ENCODE peak calls at places on chromosomes 16 and 17, in eight cellular contexts. T is neural progenitor cell, O is GM23248, A is hepatocyte, Z is OCI-LY7, R is MM.1S, D is GM23338, Q is HCT116. L is an unnamed sample.

GRCh38 chr16:17304124-17304813 is 166.5 kb downstream of the XYLT1 start:
- DNase-seq in A (peak), Z (no peak), Q (peak), T (no peak), O (no peak), R (no peak), D (no peak), L (peak)

GRCh38 chr17:83058478-83059167 is 20.8 kb upstream of the METRNL start:
- DNase-seq in R (no peak), A (no peak), T (peak), Q (no peak), O (no peak), D (no peak), Z (no peak), L (no peak)

GRCh38 chr17:42362245-42362961 is 25.8 kb downstream of the STAT3 start:
- DNase-seq in R (no peak), Q (no peak), A (no peak), D (no peak), Z (no peak), T (no peak), O (no peak), L (no peak)

GRCh38 chr16:72092832-72093447 is 480 bp downstream of the TXNL4B start:
- DNase-seq in D (peak), O (peak), Q (no peak), A (peak), T (peak), Z (no peak), R (peak), L (peak)

GRCh38 chr17:27603446-27603820 is 27.6 kb upstream of the LGALS9 start:
- DNase-seq in Q (no peak), D (no peak), T (no peak), R (no peak), A (no peak), Z (no peak), O (no peak), L (no peak)

GRCh38 chr17:30380106-30380420 is 1.3 kb downstream of the CPD start:
- DNase-seq in Q (no peak), A (no peak), D (no peak), O (peak), T (peak), R (no peak), Z (peak), L (peak)

GRCh38 chr17:14201595-14201994 is 35.1 kb downstream of the CDRT15 start:
- DNase-seq in O (no peak), D (peak), R (no peak), T (no peak), Z (no peak), A (no peak), Q (no peak), L (no peak)

GRCh38 chr16:11181889-11182279 is 74.1 kb downstream of the SOCS1 start:
- DNase-seq in Q (no peak), R (no peak), O (no peak), Z (no peak), T (no peak), D (no peak), A (no peak), L (no peak)

GRCh38 chr17:76816590-76817135 is 51.5 kb upstream of the MGAT5B start:
- DNase-seq in O (peak), Q (peak), A (peak), Z (peak), D (peak), R (peak), T (peak), L (peak)

GRCh38 chr17:52106638-52107261 is 51.8 kb downstream of the CA10 start:
- DNase-seq in Q (peak), Z (peak), R (peak), O (peak), T (peak), A (peak), D (peak), L (peak)

GRCh38 chr17:12773153-12773552 is 16.1 kb upstream of the ARHGAP44 start:
- DNase-seq in A (no peak), T (no peak), Z (no peak), O (no peak), D (no peak), Q (no peak), R (no peak), L (no peak)

GRCh38 chr17:18038149-18038850 is 668 bp downstream of the ATPAF2 start:
- DNase-seq in A (no peak), Z (peak), O (peak), R (peak), Q (no peak), D (no peak), T (no peak), L (no peak)

GRCh38 chr16:679808-680624 is at the start of gene STUB1:
- DNase-seq in Z (peak), R (peak), O (peak), T (peak), D (peak), Q (peak), A (peak), L (peak)

GRCh38 chr16:21159281-21159951 is 942 bp downstream of the LDAF1 start:
- DNase-seq in Z (peak), A (peak), Q (no peak), R (no peak), T (peak), D (peak), O (peak), L (peak)

GRCh38 chr16:5604770-5605169 is 507.2 kb upstream of the EEF2KMT start:
- DNase-seq in Z (peak), O (no peak), T (peak), D (peak), Q (peak), R (peak), A (peak), L (peak)

GRCh38 chr17:75001915-75002843 is 10.3 kb upstream of the MRPL58 start:
- DNase-seq in A (no peak), D (no peak), Z (no peak), O (no peak), T (no peak), Q (no peak), R (no peak), L (no peak)
- TF ChIP-seq EZH2phosphoT487 in A (no peak), D (no peak), Z (no peak), O (no peak), T (no peak), Q (no peak), R (no peak), L (no peak)

GRCh38 chr17:78173025-78173715 is 4.8 kb downstream of the SYNGR2 start:
- DNase-seq in R (peak), T (no peak), Q (no peak), D (no peak), O (no peak), A (no peak), Z (no peak), L (no peak)

GRCh38 chr17:78174332-78174869 is 6.0 kb downstream of the SYNGR2 start:
- DNase-seq in R (peak), A (no peak), D (no peak), Q (no peak), Z (no peak), T (no peak), O (no peak), L (peak)

GRCh38 chr17:78175643-78175981 is 7.2 kb downstream of the SYNGR2 start:
- DNase-seq in A (no peak), Q (no peak), Z (no peak), O (no peak), R (no peak), D (no peak), T (no peak), L (no peak)

GRCh38 chr17:78176548-78177025 is 8.2 kb downstream of the SYNGR2 start:
- DNase-seq in O (peak), D (peak), Z (peak), A (peak), T (peak), Q (no peak), R (peak), L (peak)

GRCh38 chr17:78174870-78175642 is 6.7 kb downstream of the SYNGR2 start:
- DNase-seq in D (peak), T (peak), O (no peak), A (no peak), Z (peak), R (no peak), Q (no peak), L (no peak)
- H3K4me2 ChIP-seq in D (no peak), T (no peak), O (no peak), A (no peak), Z (no peak), R (peak), Q (no peak), L (no peak)

GRCh38 chr17:58001461-58002124 is 5.5 kb downstream of the SRSF1 start:
- DNase-seq in Z (no peak), R (no peak), Q (no peak), D (no peak), A (no peak), O (no peak), T (no peak), L (no peak)

GRCh38 chr17:57998234-57998746 is 8.8 kb downstream of the SRSF1 start:
- DNase-seq in D (no peak), T (no peak), Q (no peak), O (no peak), R (no peak), A (no peak), Z (no peak), L (no peak)

GRCh38 chr17:57997085-57997809 is 9.2 kb upstream of the VEZF1 start:
- DNase-seq in Z (no peak), R (no peak), A (no peak), Q (no peak), T (no peak), D (no peak), O (no peak), L (no peak)

GRCh38 chr17:57999010-57999495 is 8.0 kb downstream of the SRSF1 start:
- DNase-seq in Q (no peak), A (no peak), R (no peak), O (no peak), T (no peak), Z (no peak), D (no peak), L (no peak)

DNA sequence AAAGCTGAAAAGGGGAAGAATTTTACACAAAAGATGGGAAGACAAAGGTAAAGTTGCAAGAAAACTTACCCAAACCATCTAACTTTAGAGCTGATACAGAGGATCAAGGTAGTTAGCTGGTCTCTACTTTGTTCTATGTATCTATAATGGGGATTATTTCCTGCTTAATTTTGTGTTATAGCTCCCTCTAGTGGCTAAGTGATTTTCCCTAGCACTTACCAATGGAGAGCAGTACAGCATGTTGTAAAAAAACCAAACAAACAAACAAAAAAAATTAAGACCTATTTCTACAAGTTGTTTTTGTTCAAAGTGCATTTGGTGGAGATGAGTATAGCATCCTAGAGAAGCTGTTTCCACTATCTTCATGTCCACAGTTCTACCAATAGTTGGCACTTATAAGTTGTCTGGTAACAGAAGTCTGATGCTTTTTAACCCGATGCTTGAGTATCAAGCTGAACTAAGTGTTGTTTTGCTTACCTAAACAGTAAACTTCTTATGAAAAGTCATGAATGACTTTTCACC is 7.5 kb downstream of the SRSF1 start:
- DNase-seq in A (peak), T (peak), D (peak), O (peak), Q (peak), Z (peak), R (peak), L (peak)
- TF ChIP-seq EZH2phosphoT487 in A (no peak), T (no peak), D (no peak), O (no peak), Q (no peak), Z (no peak), R (no peak), L (no peak)

DNA sequence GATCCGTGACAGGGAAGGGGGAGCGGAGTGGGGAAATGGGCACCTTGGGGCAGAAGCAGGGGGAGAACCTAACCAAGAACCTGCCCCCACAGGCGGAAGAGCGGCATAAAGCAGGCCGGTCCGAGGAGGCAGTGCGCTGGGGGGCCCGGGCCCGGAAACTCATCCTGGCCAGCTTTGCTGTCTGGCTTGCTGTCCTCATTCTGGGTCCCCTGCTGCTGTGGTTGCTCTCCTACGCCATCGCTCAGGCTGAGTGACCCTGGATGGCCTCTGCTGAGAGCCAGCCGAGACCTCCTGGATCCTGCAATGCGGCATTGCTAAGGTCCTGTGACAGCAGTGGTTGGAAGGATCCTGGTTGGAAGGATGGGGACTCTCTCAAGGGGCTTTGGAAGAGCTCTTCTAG is 4.5 kb upstream of the PHKG2 start:
- DNase-seq in Z (no peak), R (no peak), A (no peak), D (no peak), Q (no peak), T (no peak), O (no peak), L (no peak)
- H3K4me2 ChIP-seq in Z (no peak), R (no peak), A (no peak), D (no peak), Q (no peak), T (no peak), O (no peak), L (no peak)

DNA sequence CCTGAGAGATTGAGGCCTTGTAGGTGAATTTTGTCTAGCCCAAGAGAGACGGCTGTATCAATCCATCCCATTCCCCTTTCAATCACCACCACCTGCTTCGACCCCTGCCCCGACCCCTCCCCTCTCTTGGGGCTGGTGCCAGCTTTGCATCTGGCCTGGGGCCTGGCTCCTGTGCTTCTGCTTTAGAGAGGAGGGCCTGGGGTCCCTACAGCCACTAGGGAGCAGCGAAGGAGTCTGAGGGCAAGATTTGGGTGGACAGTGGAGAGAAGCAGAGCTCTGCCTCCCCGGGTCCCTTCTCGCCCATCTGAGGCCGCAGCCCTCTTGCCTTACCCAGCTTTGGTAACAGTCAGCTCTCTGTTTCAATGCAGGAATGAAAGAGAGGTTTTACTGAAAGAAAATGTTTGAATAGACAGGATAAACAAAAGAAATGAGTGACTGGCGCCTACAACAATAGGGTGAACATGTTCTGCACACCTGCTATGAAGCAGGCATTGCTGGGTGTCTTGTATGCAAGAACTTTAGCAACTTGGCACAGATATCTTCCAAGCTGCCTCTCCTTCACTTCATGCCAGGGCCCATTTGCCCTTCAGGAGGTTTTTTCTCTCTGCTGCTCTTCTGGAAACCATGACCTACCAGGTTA is 57.4 kb downstream of the SLC47A1 start:
- DNase-seq in Q (no peak), A (no peak), D (peak), T (peak), Z (no peak), R (no peak), O (no peak), L (no peak)
- TF ChIP-seq EZH2phosphoT487 in Q (no peak), A (no peak), D (no peak), T (no peak), Z (no peak), R (no peak), O (no peak), L (no peak)

GRCh38 chr17:71432378-71433315 is 688.2 kb upstream of the SOX9 start:
- DNase-seq in D (no peak), Z (no peak), Q (no peak), R (no peak), T (no peak), A (no peak), O (peak), L (peak)

GRCh38 chr17:71430281-71430680 is 690.5 kb upstream of the SOX9 start:
- DNase-seq in A (no peak), Z (no peak), D (no peak), O (no peak), R (no peak), T (no peak), Q (no peak), L (peak)

GRCh38 chr17:71427801-71428200 is 693.0 kb upstream of the SOX9 start:
- DNase-seq in Z (no peak), R (no peak), T (no peak), D (no peak), Q (no peak), O (no peak), A (no peak), L (peak)

GRCh38 chr17:71428897-71429296 is 691.9 kb upstream of the SOX9 start:
- DNase-seq in D (no peak), A (no peak), Z (no peak), R (no peak), O (no peak), Q (no peak), T (no peak), L (no peak)

GRCh38 chr17:71431146-71431545 is 689.7 kb upstream of the SOX9 start:
- DNase-seq in D (no peak), O (no peak), A (no peak), Z (no peak), R (no peak), Q (no peak), T (no peak), L (no peak)
- H3K4me2 ChIP-seq in D (no peak), O (peak), A (no peak), Z (no peak), R (no peak), Q (no peak), T (no peak), L (no peak)

GRCh38 chr17:19331553-19332245 is 30.8 kb downstream of the B9D1 start:
- DNase-seq in A (no peak), Q (no peak), T (no peak), R (no peak), D (no peak), Z (no peak), O (peak), L (no peak)
- TF ChIP-seq EZH2phosphoT487 in A (no peak), Q (no peak), T (no peak), R (no peak), D (no peak), Z (no peak), O (no peak), L (no peak)